ENCODE peak calls at places on chromosomes 4 and X, in four cellular contexts. One of them, this sample, is unnamed.

GRCh38 chr4:15132739-15133138 is 130.5 kb downstream of the CPEB2 start:
- DNase-seq in left ventricle myocardium inferior: no peak
- DNase-seq in choroid plexus epithelial cell: peak; percentile 33
- DNase-seq in fibroblast of mammary gland: peak; percentile 9
- DNase-seq in this sample: no peak

GRCh38 chr4:12446237-12446636 is 1017.5 kb upstream of the HS3ST1 start:
- DNase-seq in left ventricle myocardium inferior: no peak
- DNase-seq in choroid plexus epithelial cell: no peak
- DNase-seq in fibroblast of mammary gland: no peak
- DNase-seq in this sample: no peak

GRCh38 chrX:29225670-29226069 is 638.4 kb downstream of the IL1RAPL1 start:
- DNase-seq in left ventricle myocardium inferior: no peak
- DNase-seq in choroid plexus epithelial cell: peak; percentile 19
- DNase-seq in fibroblast of mammary gland: no peak
- DNase-seq in this sample: no peak

GRCh38 chr4:7124643-7125442 is 57.0 kb upstream of the GRPEL1 start:
- DNase-seq in left ventricle myocardium inferior: no peak
- DNase-seq in choroid plexus epithelial cell: peak; percentile 95
- DNase-seq in fibroblast of mammary gland: peak; percentile 94
- DNase-seq in this sample: peak; percentile 93

GRCh38 chr4:7172946-7173345 is 19.4 kb upstream of the SORCS2 start:
- DNase-seq in left ventricle myocardium inferior: no peak
- DNase-seq in choroid plexus epithelial cell: no peak
- DNase-seq in fibroblast of mammary gland: no peak
- DNase-seq in this sample: no peak

GRCh38 chrX:129808163-129808828 is 28.5 kb downstream of the SASH3 start:
- DNase-seq in left ventricle myocardium inferior: no peak
- DNase-seq in choroid plexus epithelial cell: peak; percentile 63
- DNase-seq in fibroblast of mammary gland: peak; percentile 72
- DNase-seq in this sample: no peak

GRCh38 chr4:113049421-113050355 is at the start of gene ANK2:
- DNase-seq in left ventricle myocardium inferior: no peak
- DNase-seq in choroid plexus epithelial cell: no peak
- DNase-seq in fibroblast of mammary gland: peak; percentile 28
- DNase-seq in this sample: no peak

GRCh38 chrX:154013614-154014360 is 5.9 kb downstream of the IRAK1 start:
- DNase-seq in left ventricle myocardium inferior: no peak
- DNase-seq in choroid plexus epithelial cell: peak; percentile 36
- DNase-seq in fibroblast of mammary gland: peak; percentile 38
- DNase-seq in this sample: no peak

GRCh38 chrX:107451754-107452153 is 2.3 kb downstream of the FRMPD3 start:
- DNase-seq in left ventricle myocardium inferior: no peak
- DNase-seq in choroid plexus epithelial cell: no peak
- DNase-seq in fibroblast of mammary gland: no peak
- DNase-seq in this sample: no peak

GRCh38 chrX:85052636-85053343 is 49.1 kb downstream of the APOOL start:
- DNase-seq in left ventricle myocardium inferior: no peak
- DNase-seq in choroid plexus epithelial cell: peak; percentile 81
- DNase-seq in fibroblast of mammary gland: peak; percentile 90
- DNase-seq in this sample: no peak

GRCh38 chr4:105460306-105460705 is 13.6 kb downstream of the PPA2 start:
- DNase-seq in left ventricle myocardium inferior: no peak
- DNase-seq in choroid plexus epithelial cell: no peak
- DNase-seq in fibroblast of mammary gland: no peak
- DNase-seq in this sample: no peak

GRCh38 chr4:155745984-155746383 is 12.8 kb upstream of the GUCY1B1 start:
- DNase-seq in left ventricle myocardium inferior: no peak
- DNase-seq in choroid plexus epithelial cell: peak; percentile 28
- DNase-seq in fibroblast of mammary gland: peak; percentile 88
- DNase-seq in this sample: no peak

GRCh38 chr4:179196511-179196910 is 1754.3 kb upstream of the AGA start:
- DNase-seq in left ventricle myocardium inferior: no peak
- DNase-seq in choroid plexus epithelial cell: peak; percentile 1
- DNase-seq in fibroblast of mammary gland: no peak
- DNase-seq in this sample: no peak

GRCh38 chr4:2823301-2823670 is 20.4 kb upstream of the ADD1 start:
- DNase-seq in left ventricle myocardium inferior: peak; percentile 16
- DNase-seq in choroid plexus epithelial cell: no peak
- DNase-seq in fibroblast of mammary gland: no peak
- DNase-seq in this sample: no peak

GRCh38 chr4:7186516-7187296 is 5.6 kb upstream of the SORCS2 start:
- DNase-seq in left ventricle myocardium inferior: no peak
- DNase-seq in choroid plexus epithelial cell: no peak
- DNase-seq in fibroblast of mammary gland: no peak
- DNase-seq in this sample: no peak

GRCh38 chrX:68848189-68848940 is 19.5 kb downstream of the EFNB1 start:
- DNase-seq in left ventricle myocardium inferior: no peak
- DNase-seq in choroid plexus epithelial cell: no peak
- DNase-seq in fibroblast of mammary gland: no peak
- DNase-seq in this sample: no peak

GRCh38 chr4:119632216-119632615 is 3.6 kb upstream of the PDE5A start:
- DNase-seq in left ventricle myocardium inferior: no peak
- DNase-seq in choroid plexus epithelial cell: peak; percentile 78
- DNase-seq in fibroblast of mammary gland: peak; percentile 54
- DNase-seq in this sample: no peak

GRCh38 chrX:140715787-140716186 is 6.2 kb downstream of the LINC00632 start:
- DNase-seq in left ventricle myocardium inferior: no peak
- DNase-seq in choroid plexus epithelial cell: no peak
- DNase-seq in fibroblast of mammary gland: no peak
- DNase-seq in this sample: no peak

GRCh38 chrX:96906741-96907140 is 23.0 kb downstream of the RPA4 start:
- DNase-seq in left ventricle myocardium inferior: no peak
- DNase-seq in choroid plexus epithelial cell: no peak
- DNase-seq in fibroblast of mammary gland: peak; percentile 56
- DNase-seq in this sample: no peak

GRCh38 chr4:54913751-54914526 is 211.5 kb downstream of the KDR start:
- DNase-seq in left ventricle myocardium inferior: no peak
- DNase-seq in choroid plexus epithelial cell: no peak
- DNase-seq in fibroblast of mammary gland: no peak
- DNase-seq in this sample: no peak

GRCh38 chr4:77665381-77666069 is 59.9 kb downstream of the CXCL13 start:
- DNase-seq in left ventricle myocardium inferior: no peak
- DNase-seq in choroid plexus epithelial cell: no peak
- DNase-seq in fibroblast of mammary gland: no peak
- DNase-seq in this sample: no peak

GRCh38 chr4:89249716-89250361 is 57.8 kb downstream of the GPRIN3 start:
- DNase-seq in left ventricle myocardium inferior: no peak
- DNase-seq in choroid plexus epithelial cell: no peak
- DNase-seq in fibroblast of mammary gland: no peak
- DNase-seq in this sample: no peak

GRCh38 chr4:150237110-150237852 is 159.0 kb downstream of the DCLK2 start:
- DNase-seq in left ventricle myocardium inferior: no peak
- DNase-seq in choroid plexus epithelial cell: peak; percentile 93
- DNase-seq in fibroblast of mammary gland: peak; percentile 96
- DNase-seq in this sample: no peak

GRCh38 chr4:85720736-85721135 is 245.8 kb downstream of the ARHGAP24 start:
- DNase-seq in left ventricle myocardium inferior: no peak
- DNase-seq in choroid plexus epithelial cell: peak; percentile 66
- DNase-seq in fibroblast of mammary gland: peak; percentile 60
- DNase-seq in this sample: no peak

GRCh38 chr4:127782025-127782274 is 172 bp upstream of the HSPA4L start:
- DNase-seq in left ventricle myocardium inferior: peak; percentile 86
- DNase-seq in choroid plexus epithelial cell: peak; percentile 86
- DNase-seq in fibroblast of mammary gland: peak; percentile 77
- DNase-seq in this sample: no peak

GRCh38 chrX:3514996-3515395 is 168.5 kb upstream of the MXRA5 start:
- DNase-seq in left ventricle myocardium inferior: no peak
- DNase-seq in choroid plexus epithelial cell: no peak
- DNase-seq in fibroblast of mammary gland: peak; percentile 79
- DNase-seq in this sample: no peak

GRCh38 chr4:1644906-1645657 is 39.0 kb downstream of the FAM53A start:
- DNase-seq in left ventricle myocardium inferior: peak; percentile 44
- DNase-seq in choroid plexus epithelial cell: peak; percentile 59
- DNase-seq in fibroblast of mammary gland: peak; percentile 5
- DNase-seq in this sample: no peak

GRCh38 chr4:23392860-23393458 is 496.9 kb downstream of the PPARGC1A start:
- DNase-seq in left ventricle myocardium inferior: no peak
- DNase-seq in choroid plexus epithelial cell: no peak
- DNase-seq in fibroblast of mammary gland: no peak
- DNase-seq in this sample: no peak

GRCh38 chr4:142354794-142355416 is 491.2 kb downstream of the INPP4B start:
- DNase-seq in left ventricle myocardium inferior: no peak
- DNase-seq in choroid plexus epithelial cell: no peak
- DNase-seq in fibroblast of mammary gland: no peak
- DNase-seq in this sample: no peak

GRCh38 chr4:86497980-86498379 is 96.1 kb upstream of the PTPN13 start:
- DNase-seq in left ventricle myocardium inferior: no peak
- DNase-seq in choroid plexus epithelial cell: no peak
- DNase-seq in fibroblast of mammary gland: no peak
- DNase-seq in this sample: no peak

GRCh38 chrX:150225756-150226155 is 137.4 kb upstream of the MAMLD1 start:
- DNase-seq in left ventricle myocardium inferior: no peak
- DNase-seq in choroid plexus epithelial cell: no peak
- DNase-seq in fibroblast of mammary gland: no peak
- DNase-seq in this sample: peak; percentile 5

GRCh38 chrX:150227873-150228272 is 135.2 kb upstream of the MAMLD1 start:
- DNase-seq in left ventricle myocardium inferior: no peak
- DNase-seq in choroid plexus epithelial cell: no peak
- DNase-seq in fibroblast of mammary gland: no peak
- DNase-seq in this sample: peak; percentile 37

GRCh38 chrX:150225266-150225665 is 137.9 kb upstream of the MAMLD1 start:
- DNase-seq in left ventricle myocardium inferior: no peak
- DNase-seq in choroid plexus epithelial cell: no peak
- DNase-seq in fibroblast of mammary gland: no peak
- DNase-seq in this sample: peak; percentile 34

GRCh38 chrX:150227321-150227860 is 135.7 kb upstream of the MAMLD1 start:
- DNase-seq in left ventricle myocardium inferior: no peak
- DNase-seq in choroid plexus epithelial cell: no peak
- DNase-seq in fibroblast of mammary gland: no peak
- DNase-seq in this sample: peak; percentile 10

GRCh38 chrX:150226223-150226965 is 136.7 kb upstream of the MAMLD1 start:
- DNase-seq in left ventricle myocardium inferior: no peak
- DNase-seq in choroid plexus epithelial cell: no peak
- DNase-seq in fibroblast of mammary gland: no peak
- DNase-seq in this sample: peak; percentile 29
- H3K4me3 ChIP-seq in left ventricle myocardium inferior: no peak overlapping the region
- H3K4me3 ChIP-seq in choroid plexus epithelial cell: no peak overlapping the region
- H3K4me3 ChIP-seq in fibroblast of mammary gland: no peak overlapping the region
- H3K4me3 ChIP-seq in this sample: no peak overlapping the region

GRCh38 chr4:106818764-106819163 is 217.3 kb downstream of the DKK2 start:
- DNase-seq in left ventricle myocardium inferior: no peak
- DNase-seq in choroid plexus epithelial cell: peak; percentile 23
- DNase-seq in fibroblast of mammary gland: peak; percentile 2
- DNase-seq in this sample: no peak
- TF ChIP-seq CTCF in left ventricle myocardium inferior: no peak
- TF ChIP-seq CTCF in choroid plexus epithelial cell: peak; percentile 50
- TF ChIP-seq CTCF in fibroblast of mammary gland: peak; percentile 28
- TF ChIP-seq CTCF in this sample: no peak

DNA sequence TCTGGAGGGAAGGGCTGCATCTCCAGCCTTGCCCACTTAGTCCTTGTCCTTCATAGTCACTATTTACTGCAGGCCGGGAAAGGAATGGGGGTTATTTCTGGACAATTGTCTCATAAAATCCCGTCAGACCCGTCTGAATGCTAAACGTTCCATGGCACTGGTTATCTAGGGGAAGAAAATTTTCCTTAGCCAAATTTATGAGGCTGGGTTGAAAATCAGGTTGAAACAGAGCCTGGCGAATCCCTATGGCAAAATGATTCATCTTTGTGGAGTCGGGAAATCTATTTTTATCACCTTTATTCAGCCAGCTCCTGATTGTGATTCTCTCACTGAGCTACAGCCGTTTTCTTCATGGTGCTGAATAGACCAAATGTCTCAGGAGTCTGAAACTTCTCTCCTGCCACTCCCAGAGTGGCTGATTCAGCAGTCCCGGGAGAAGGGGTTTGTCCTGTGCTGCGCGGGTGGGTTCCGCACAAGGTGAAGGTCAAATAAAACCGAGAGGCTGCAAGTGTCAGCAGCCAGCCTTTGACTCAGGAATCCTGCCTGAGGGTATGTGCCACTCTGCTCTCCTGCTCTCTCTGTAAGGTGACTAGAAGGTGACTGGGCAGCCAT is 1.0 kb downstream of the LIMCH1 start:
- DNase-seq in left ventricle myocardium inferior: peak; percentile 20
- DNase-seq in choroid plexus epithelial cell: no peak
- DNase-seq in fibroblast of mammary gland: no peak
- DNase-seq in this sample: no peak
- H3K4me3 ChIP-seq in left ventricle myocardium inferior: peak overlapping the region; percentile 60
- H3K4me3 ChIP-seq in choroid plexus epithelial cell: no peak overlapping the region
- H3K4me3 ChIP-seq in fibroblast of mammary gland: no peak overlapping the region
- H3K4me3 ChIP-seq in this sample: peak overlapping the region; percentile 29

GRCh38 chrX:155179343-155179997 is 36.8 kb upstream of the VBP1 start:
- DNase-seq in left ventricle myocardium inferior: no peak
- DNase-seq in choroid plexus epithelial cell: peak; percentile 6
- DNase-seq in fibroblast of mammary gland: no peak
- DNase-seq in this sample: no peak
- TF ChIP-seq CTCF in left ventricle myocardium inferior: peak; percentile 44
- TF ChIP-seq CTCF in choroid plexus epithelial cell: no peak
- TF ChIP-seq CTCF in fibroblast of mammary gland: no peak
- TF ChIP-seq CTCF in this sample: no peak

GRCh38 chr4:182447938-182448280 is 204.7 kb downstream of the TENM3 start:
- DNase-seq in left ventricle myocardium inferior: no peak
- DNase-seq in choroid plexus epithelial cell: peak; percentile 37
- DNase-seq in fibroblast of mammary gland: no peak
- DNase-seq in this sample: no peak
- H3K4me3 ChIP-seq in left ventricle myocardium inferior: peak overlapping the region; percentile 86
- H3K4me3 ChIP-seq in choroid plexus epithelial cell: peak overlapping the region; percentile 71
- H3K4me3 ChIP-seq in fibroblast of mammary gland: peak overlapping the region; percentile 64
- H3K4me3 ChIP-seq in this sample: peak overlapping the region; percentile 92

GRCh38 chr4:109981936-109982335 is 69.3 kb downstream of the EGF start:
- DNase-seq in left ventricle myocardium inferior: no peak
- DNase-seq in choroid plexus epithelial cell: no peak
- DNase-seq in fibroblast of mammary gland: no peak
- DNase-seq in this sample: no peak

GRCh38 chr4:109976189-109976588 is 63.5 kb downstream of the EGF start:
- DNase-seq in left ventricle myocardium inferior: no peak
- DNase-seq in choroid plexus epithelial cell: no peak
- DNase-seq in fibroblast of mammary gland: no peak
- DNase-seq in this sample: no peak

GRCh38 chr4:109979932-109980717 is 67.4 kb downstream of the EGF start:
- DNase-seq in left ventricle myocardium inferior: no peak
- DNase-seq in choroid plexus epithelial cell: peak; percentile 77
- DNase-seq in fibroblast of mammary gland: peak; percentile 51
- DNase-seq in this sample: no peak

GRCh38 chr4:109977854-109978501 is 65.3 kb downstream of the EGF start:
- DNase-seq in left ventricle myocardium inferior: no peak
- DNase-seq in choroid plexus epithelial cell: peak; percentile 74
- DNase-seq in fibroblast of mammary gland: peak; percentile 61
- DNase-seq in this sample: no peak

DNA sequence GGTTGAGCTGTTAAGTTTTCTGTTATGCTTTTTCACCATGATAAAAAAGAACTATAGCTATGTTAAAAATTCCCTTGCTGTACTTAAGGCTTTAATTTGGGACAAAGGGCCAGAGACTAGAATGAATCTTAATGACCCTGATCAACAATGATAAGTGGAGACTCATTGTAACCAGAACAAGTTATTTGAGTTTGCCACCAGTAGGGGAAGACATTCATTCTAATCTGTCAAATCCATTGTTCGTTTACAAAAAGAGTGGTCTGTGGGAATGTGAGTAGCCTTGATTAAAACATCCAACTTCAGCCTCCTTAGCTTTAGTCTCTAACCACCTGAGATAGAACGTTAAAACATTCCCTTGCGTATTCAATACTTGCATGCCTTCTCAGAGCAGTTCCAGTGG is 66.0 kb downstream of the EGF start:
- DNase-seq in left ventricle myocardium inferior: no peak
- DNase-seq in choroid plexus epithelial cell: no peak
- DNase-seq in fibroblast of mammary gland: no peak
- DNase-seq in this sample: no peak
- TF ChIP-seq CTCF in left ventricle myocardium inferior: no peak
- TF ChIP-seq CTCF in choroid plexus epithelial cell: peak; percentile 21
- TF ChIP-seq CTCF in fibroblast of mammary gland: peak; percentile 2
- TF ChIP-seq CTCF in this sample: no peak

This sample was measured in esophagus muscularis mucosa.